ENCODE peak calls at places on chromosome 10, in eight cellular contexts. G, B, N, Z, X, T, I and U are unnamed samples.

GRCh38 chr10:78732381-78732780 is 336.4 kb upstream of the ZMIZ1 start:
- DNase-seq in I (no peak), Z (no peak), N (no peak), B (no peak), X (no peak), T (no peak), G (no peak), U (no peak)

GRCh38 chr10:75358835-75359421 is 42.6 kb downstream of the ZNF503 start:
- DNase-seq in B (peak; percentile 82), I (peak; percentile 50), X (peak; percentile 55), Z (peak; percentile 81), N (no peak), G (no peak), T (peak; percentile 82), U (no peak)

GRCh38 chr10:129546106-129546505 is 79.1 kb downstream of the MGMT start:
- DNase-seq in N (no peak), I (no peak), X (no peak), B (no peak), T (no peak), Z (no peak), G (no peak), U (no peak)

GRCh38 chr10:47378606-47379444 is 5.3 kb downstream of the ZNF488 start:
- DNase-seq in Z (no peak), X (no peak), G (no peak), T (no peak), I (no peak), B (no peak), N (no peak), U (no peak)

GRCh38 chr10:99658622-99659030 is 683 bp upstream of the ENTPD7 start:
- DNase-seq in N (peak; percentile 40), T (no peak), B (peak; percentile 55), X (no peak), I (no peak), Z (peak; percentile 61), G (peak; percentile 23), U (no peak)

GRCh38 chr10:111076191-111076681 is 593 bp upstream of the ADRA2A start:
- DNase-seq in Z (peak; percentile 22), B (peak; percentile 27), I (no peak), N (peak; percentile 92), T (peak; percentile 34), G (peak; percentile 39), X (peak; percentile 71), U (peak; percentile 57)

GRCh38 chr10:29621161-29621560 is 13.6 kb downstream of the SVIL start:
- DNase-seq in B (peak; percentile 19), G (no peak), T (no peak), X (no peak), I (no peak), Z (no peak), N (peak; percentile 37), U (no peak)

GRCh38 chr10:120221873-120222485 is 235.0 kb upstream of the PLPP4 start:
- DNase-seq in T (no peak), G (peak; percentile 17), N (peak; percentile 91), Z (peak; percentile 10), I (peak; percentile 7), X (peak; percentile 65), B (no peak), U (peak; percentile 60)

GRCh38 chr10:91201213-91201996 is 19.1 kb upstream of the PCGF5 start:
- DNase-seq in N (no peak), G (no peak), T (no peak), Z (no peak), I (no peak), B (no peak), X (no peak), U (no peak)

GRCh38 chr10:91197044-91197651 is 23.3 kb upstream of the PCGF5 start:
- DNase-seq in I (no peak), G (no peak), X (no peak), B (peak; percentile 53), N (no peak), Z (peak; percentile 56), T (peak; percentile 57), U (no peak)

GRCh38 chr10:91198781-91199180 is 21.7 kb upstream of the PCGF5 start:
- DNase-seq in I (no peak), Z (no peak), N (no peak), X (no peak), T (peak; percentile 94), B (peak; percentile 85), G (no peak), U (peak; percentile 85)

GRCh38 chr10:91196268-91197043 is 24.0 kb upstream of the PCGF5 start:
- DNase-seq in G (no peak), Z (no peak), N (no peak), I (no peak), X (no peak), T (no peak), B (no peak), U (no peak)

DNA sequence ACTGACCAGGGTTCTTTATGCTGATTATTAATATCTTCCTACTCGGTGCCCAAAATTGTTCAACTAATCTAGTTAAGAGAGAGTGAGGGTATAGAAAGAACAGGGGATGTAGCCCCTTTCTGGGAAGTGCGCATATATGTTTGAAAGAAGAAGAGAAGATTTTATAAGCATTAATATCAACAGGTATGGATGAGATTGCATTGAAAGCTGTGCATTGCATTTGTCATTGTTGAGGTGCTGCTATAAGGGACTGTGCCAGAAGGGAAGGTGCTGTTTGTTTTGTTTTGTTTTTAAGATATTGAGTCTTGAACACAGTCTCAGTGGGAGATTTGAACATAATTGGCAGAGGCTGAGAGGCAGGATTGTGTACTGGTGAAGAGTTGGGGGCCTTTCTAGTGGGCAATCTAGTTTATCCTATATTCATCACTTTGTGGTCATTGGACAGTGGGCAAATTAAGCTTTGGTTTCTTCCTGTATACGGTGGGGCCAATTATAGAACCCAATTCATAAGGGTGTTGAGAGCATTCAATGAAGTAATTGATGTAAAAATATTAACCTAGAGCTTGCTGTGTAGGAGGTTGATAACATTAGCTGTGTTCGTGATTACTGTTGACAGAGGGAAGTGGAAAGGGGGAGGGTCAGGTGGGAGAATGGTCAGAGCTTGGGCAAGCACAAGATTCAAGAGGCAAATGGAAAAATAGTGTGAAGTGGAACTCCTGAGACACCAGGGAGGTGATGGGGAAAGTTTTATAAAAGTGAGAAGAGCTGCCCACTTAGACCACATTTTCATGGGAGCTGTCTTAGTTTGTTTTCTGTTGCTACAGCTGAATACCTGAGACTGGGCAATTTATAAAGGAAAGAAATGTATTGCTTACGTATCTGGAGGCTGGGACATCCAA is 19.9 kb upstream of the PCGF5 start:
- DNase-seq in B (no peak), G (no peak), I (no peak), Z (no peak), T (no peak), N (no peak), X (no peak), U (no peak)
- H3K4me1 ChIP-seq in B (peaks cover 14% of the 10 kb centered on the region), G (no peaks in the 10 kb centered on the region), I (no peaks in the 10 kb centered on the region), Z (no peaks in the 10 kb centered on the region), T (peaks cover 5% of the 10 kb centered on the region), N (peaks cover 18% of the 10 kb centered on the region), X (peaks cover 22% of the 10 kb centered on the region), U (peaks cover 30% of the 10 kb centered on the region)

GRCh38 chr10:117362313-117362712 is 12.9 kb downstream of the PDZD8 start:
- DNase-seq in T (no peak), I (no peak), B (peak; percentile 32), Z (peak; percentile 41), N (no peak), X (no peak), G (no peak), U (no peak)
- H3K4me2 ChIP-seq in T (no peak overlapping the region), I (no peak overlapping the region), B (no peak overlapping the region), Z (peak overlapping the region; percentile 37), N (no peak overlapping the region), X (peak overlapping the region; percentile 92), G (no peak overlapping the region), U (no peak overlapping the region)

DNA sequence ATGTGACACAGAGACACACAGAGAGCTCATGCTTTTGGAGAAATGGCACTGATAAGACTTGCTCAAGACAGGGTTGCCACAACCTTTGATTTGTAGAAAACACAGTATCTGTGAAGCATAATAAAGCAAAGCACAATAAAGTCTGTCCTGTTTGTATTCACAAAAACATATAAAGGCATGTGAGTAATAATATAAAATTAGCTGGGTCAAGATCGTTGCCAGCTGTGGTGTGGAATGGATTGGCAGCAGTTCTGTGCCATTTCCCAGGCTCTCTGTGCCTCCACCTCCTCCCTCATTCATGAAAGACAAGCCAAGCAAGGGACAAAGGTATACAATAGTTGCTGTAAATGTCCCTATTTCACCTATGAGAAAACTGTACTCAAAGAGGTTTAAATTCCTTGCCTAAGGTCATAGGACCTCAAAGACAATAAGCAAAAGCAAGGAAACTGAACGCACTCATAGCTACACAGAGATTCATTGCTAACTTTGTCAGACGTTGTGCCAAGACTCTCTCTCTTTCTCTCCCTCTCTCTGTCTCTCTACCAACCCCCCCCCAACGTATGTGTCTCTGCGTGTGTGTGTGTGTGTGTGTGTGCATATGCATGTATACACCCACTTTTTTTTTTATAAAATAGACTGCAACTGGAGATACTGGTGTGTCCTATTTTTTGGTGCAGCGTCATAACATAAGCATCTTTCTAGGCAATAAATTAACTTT is 31.8 kb downstream of the CHST3 start:
- DNase-seq in I (no peak), T (peak; percentile 70), X (no peak), B (peak; percentile 28), G (no peak), N (no peak), Z (no peak), U (no peak)
- H3K4me1 ChIP-seq in I (peaks cover 29% of the 10 kb centered on the region), T (peaks cover 24% of the 10 kb centered on the region), X (peaks cover 37% of the 10 kb centered on the region), B (peaks cover 35% of the 10 kb centered on the region), G (peaks cover 13% of the 10 kb centered on the region), N (peaks cover 3% of the 10 kb centered on the region), Z (peaks cover 27% of the 10 kb centered on the region), U (no peaks in the 10 kb centered on the region)

DNA sequence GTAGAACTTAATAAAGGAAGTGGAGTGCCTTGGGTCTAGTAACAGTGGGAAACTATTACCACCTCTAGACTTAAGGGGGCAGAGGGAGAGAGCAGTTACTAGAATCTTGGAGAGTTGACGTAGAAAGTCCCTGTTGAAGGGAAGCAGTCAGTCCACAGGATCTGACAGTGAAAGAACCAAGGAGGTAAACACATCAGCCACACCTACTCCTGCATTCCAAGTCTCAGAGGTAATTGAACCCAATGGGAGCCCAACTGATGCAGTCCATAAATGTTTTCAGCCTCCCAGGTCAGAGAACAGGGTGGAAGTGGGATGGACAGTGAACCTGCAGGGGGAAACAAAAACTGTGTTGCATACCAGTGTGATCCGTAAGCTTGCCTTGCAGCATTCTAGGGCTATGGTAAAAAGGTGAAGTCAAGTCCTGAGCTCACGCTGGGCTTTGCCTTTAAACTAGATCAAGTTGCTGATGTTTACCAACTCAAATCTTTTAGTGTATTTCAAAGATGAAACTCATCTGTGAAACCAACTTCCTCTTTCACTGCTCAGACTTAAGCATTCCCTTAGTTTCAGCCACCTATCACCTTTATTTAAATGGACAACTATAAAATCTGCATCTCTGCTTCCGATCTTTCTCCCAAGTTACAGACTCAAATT is 57.2 kb downstream of the SLC16A12 start:
- DNase-seq in T (no peak), Z (peak; percentile 62), I (peak; percentile 60), G (no peak), X (no peak), B (no peak), N (peak; percentile 67), U (peak; percentile 37)
- H3K4me2 ChIP-seq in T (no peak overlapping the region), Z (peak overlapping the region; percentile 56), I (peak overlapping the region; percentile 13), G (no peak overlapping the region), X (no peak overlapping the region), B (peak overlapping the region; percentile 33), N (no peak overlapping the region), U (peak overlapping the region; percentile 32)